ENCODE peak calls at places on chromosomes 4 and X, in ten cellular contexts. Z is neuronal stem cell; X is dorsolateral prefrontal cortex; F is astrocyte; B is heart right ventricle; C is body of pancreas; H is PC-3; I is naive thymus-derived CD4-positive, alpha-beta T cell; Y is ovary; O is H1. Q is an unnamed sample.

GRCh38 chrX:124592745-124593144 is 246.4 kb downstream of the SH2D1A start:
- DNase-seq in Y (no peak), B (no peak), Z (no peak), I (peak), C (no peak), O (no peak), F (no peak), X (no peak), H (no peak), Q (no peak)

GRCh38 chrX:72540318-72540717 is 32.3 kb downstream of the HDAC8 start:
- DNase-seq in O (no peak), X (no peak), H (peak), I (no peak), B (no peak), C (no peak), Y (no peak), Z (no peak), F (peak), Q (no peak)

GRCh38 chr4:75891611-75892010 is 10.6 kb downstream of the PPEF2 start:
- DNase-seq in B (no peak), Z (no peak), Y (no peak), C (no peak), I (no peak), F (no peak), H (no peak), X (no peak), O (no peak), Q (no peak)

GRCh38 chrX:119238557-119238956 is 2.5 kb downstream of the PGRMC1 start:
- DNase-seq in H (peak), I (no peak), O (no peak), B (no peak), C (no peak), Z (no peak), Y (no peak), F (peak), X (no peak), Q (no peak)

GRCh38 chr4:55608591-55608990 is 16.5 kb upstream of the PDCL2 start:
- DNase-seq in O (no peak), Y (no peak), I (no peak), Z (no peak), F (no peak), C (no peak), H (no peak), X (no peak), B (no peak), Q (no peak)

GRCh38 chrX:47321978-47322377 is 48.4 kb upstream of the ZNF157 start:
- DNase-seq in X (no peak), C (no peak), I (no peak), F (no peak), H (no peak), O (peak), Y (no peak), Z (peak), B (no peak), Q (no peak)

GRCh38 chr4:116702949-116703348 is 382.4 kb downstream of the TRAM1L1 start:
- DNase-seq in F (no peak), I (no peak), O (no peak), B (no peak), Y (no peak), C (no peak), H (peak), Z (no peak), X (no peak), Q (no peak)

GRCh38 chrX:102651968-102652744 is 873 bp downstream of the GPRASP1 start:
- DNase-seq in H (no peak), Z (no peak), I (peak), F (no peak), C (peak), O (peak), Y (peak), X (peak), B (no peak), Q (peak)

GRCh38 chrX:117407449-117408170 is 709.0 kb downstream of the KLHL13 start:
- DNase-seq in C (no peak), B (no peak), X (no peak), Y (no peak), H (peak), I (no peak), O (no peak), F (no peak), Z (no peak), Q (no peak)

GRCh38 chr4:7755529-7755928 is 184.1 kb downstream of the AFAP1 start:
- DNase-seq in I (no peak), B (peak), Y (no peak), F (no peak), O (no peak), Z (no peak), X (no peak), C (no peak), H (no peak), Q (no peak)

DNA sequence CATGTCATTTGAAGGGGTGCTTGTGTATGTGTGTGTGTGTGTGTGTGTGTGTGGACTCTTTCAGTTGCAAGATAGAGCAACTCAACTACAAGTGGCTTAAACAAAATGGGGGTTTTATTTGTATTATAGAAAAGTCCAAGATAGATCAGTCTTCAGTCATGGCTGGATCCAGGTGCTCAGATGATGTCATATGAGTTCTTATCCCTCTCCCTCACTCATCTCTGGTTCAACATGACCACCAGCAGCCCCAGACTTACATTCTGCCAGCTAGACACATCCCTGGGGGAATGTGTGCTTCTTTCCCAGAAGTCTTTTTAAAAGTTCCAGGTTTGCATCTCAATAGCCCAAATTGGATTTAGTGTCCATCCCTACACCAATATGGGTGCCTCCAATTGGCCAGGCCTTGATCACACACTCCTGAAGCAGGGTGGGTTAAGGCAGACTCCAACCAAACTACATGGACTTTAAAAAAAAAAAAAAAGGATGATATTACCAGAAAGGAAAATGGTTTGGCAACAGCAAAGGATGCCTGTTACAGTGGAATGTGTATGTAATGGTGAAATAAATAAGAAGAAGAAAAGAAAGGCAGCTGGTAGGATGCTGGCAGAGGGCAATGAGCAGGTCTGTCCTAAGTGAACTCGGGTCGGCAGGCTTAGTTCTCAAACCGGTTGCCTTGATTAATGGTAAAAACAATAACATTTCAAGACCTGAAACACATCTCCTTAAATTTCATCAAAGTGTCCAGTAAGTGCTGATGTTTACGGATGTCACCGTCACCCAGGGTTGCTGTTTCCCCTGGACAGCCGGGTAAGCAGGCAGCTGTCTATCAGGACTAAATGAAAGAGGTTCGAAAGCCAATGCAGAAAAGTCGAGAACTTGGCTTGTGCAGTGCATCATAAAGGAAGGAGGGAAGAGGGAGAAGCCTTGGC is 107.7 kb downstream of the SMIM20 start:
- DNase-seq in X (no peak), I (no peak), H (no peak), Z (no peak), O (no peak), C (no peak), F (peak), B (no peak), Y (no peak), Q (no peak)
- H3K27ac ChIP-seq in X (no peak), I (no peak), H (peak), Z (no peak), O (no peak), C (peak), F (peak), B (no peak), Y (no peak), Q (no peak)

GRCh38 chrX:67780694-67781109 is 236.9 kb downstream of the AR start:
- DNase-seq in F (peak), H (peak), X (no peak), C (peak), B (peak), O (no peak), Y (peak), I (no peak), Z (no peak), Q (peak)
- H3K27ac ChIP-seq in F (peak), H (no peak), X (peak), C (no peak), B (peak), O (no peak), Y (peak), I (no peak), Z (no peak), Q (peak)

GRCh38 chr4:103011378-103012025 is 8.0 kb downstream of the SLC9B1 start:
- DNase-seq in X (no peak), O (no peak), F (peak), Z (no peak), B (no peak), C (peak), I (no peak), Y (no peak), H (peak), Q (no peak)
- H3K27ac ChIP-seq in X (no peak), O (no peak), F (no peak), Z (no peak), B (no peak), C (peak), I (no peak), Y (peak), H (no peak), Q (peak)

DNA sequence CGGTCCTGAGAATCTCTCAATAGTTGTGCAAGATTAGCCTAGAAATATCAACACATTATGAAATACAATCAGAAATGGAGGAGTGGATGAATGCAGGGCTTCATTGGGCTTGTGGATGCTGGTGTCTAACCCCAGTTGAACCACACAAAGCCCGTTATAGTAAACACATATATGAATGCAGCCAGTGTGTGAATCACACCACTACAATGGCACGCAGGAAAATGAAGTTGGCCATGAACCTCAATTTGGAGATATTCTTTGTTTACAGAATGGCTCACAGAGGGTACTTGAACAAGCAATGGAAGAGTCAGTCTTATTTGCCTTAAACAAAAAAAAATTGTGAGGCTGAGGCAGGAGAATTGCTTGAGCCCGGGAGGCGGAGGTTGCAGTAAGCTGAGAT is 57.8 kb downstream of the SOD3 start:
- DNase-seq in Y (no peak), O (no peak), F (peak), B (no peak), H (peak), Z (no peak), I (no peak), C (no peak), X (no peak), Q (no peak)
- H3K27ac ChIP-seq in Y (no peak), O (no peak), F (no peak), B (no peak), H (peak), Z (no peak), I (no peak), C (no peak), X (no peak), Q (no peak)

GRCh38 chr4:26830016-26830415 is 30.6 kb upstream of the STIM2 start:
- DNase-seq in X (no peak), I (no peak), B (no peak), Y (no peak), Z (no peak), C (no peak), O (no peak), F (no peak), H (no peak), Q (no peak)

GRCh38 chr4:26827798-26828197 is 32.8 kb upstream of the STIM2 start:
- DNase-seq in B (no peak), Y (no peak), I (no peak), X (no peak), C (peak), F (no peak), O (no peak), Z (no peak), H (no peak), Q (no peak)

GRCh38 chr4:26826721-26827120 is 33.9 kb upstream of the STIM2 start:
- DNase-seq in O (no peak), B (no peak), F (no peak), C (peak), H (no peak), X (no peak), Y (peak), I (no peak), Z (no peak), Q (no peak)

GRCh38 chr4:26829018-26829417 is 31.6 kb upstream of the STIM2 start:
- DNase-seq in Z (no peak), O (no peak), B (no peak), I (no peak), F (no peak), H (no peak), C (no peak), Y (no peak), X (no peak), Q (no peak)

GRCh38 chr4:26830701-26831100 is 29.9 kb upstream of the STIM2 start:
- DNase-seq in F (no peak), O (no peak), Z (no peak), Y (no peak), H (no peak), I (no peak), B (no peak), C (no peak), X (no peak), Q (no peak)
- H3K27ac ChIP-seq in F (no peak), O (no peak), Z (no peak), Y (no peak), H (no peak), I (no peak), B (no peak), C (no peak), X (no peak), Q (no peak)

GRCh38 chr4:165761968-165762367 is 111.1 kb upstream of the TLL1 start:
- DNase-seq in H (no peak), O (no peak), F (peak), X (no peak), B (no peak), Z (no peak), I (no peak), C (no peak), Y (no peak), Q (no peak)
- H3K27ac ChIP-seq in H (no peak), O (no peak), F (no peak), X (no peak), B (no peak), Z (no peak), I (no peak), C (no peak), Y (no peak), Q (no peak)

DNA sequence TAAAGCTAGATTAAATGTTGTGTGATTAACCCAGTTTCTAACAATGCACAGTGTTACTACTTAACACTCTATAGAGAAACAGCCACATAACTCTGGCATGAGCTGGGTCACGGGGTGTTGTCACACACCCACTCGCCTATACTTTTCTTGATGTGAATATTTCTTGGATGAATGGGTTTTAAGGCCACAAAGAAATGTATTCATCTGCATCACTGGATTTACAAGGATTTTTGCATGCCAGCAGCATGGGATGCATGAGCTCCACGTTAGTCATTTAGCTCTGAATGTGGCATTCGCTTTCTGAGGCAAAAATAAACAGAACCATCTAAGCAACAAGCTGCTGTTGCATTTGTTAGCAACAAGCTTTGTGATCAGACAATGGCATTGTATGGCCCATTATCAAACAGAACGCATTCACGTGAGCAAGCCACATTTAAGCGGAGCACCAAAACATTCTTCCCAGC is 89.7 kb downstream of the LRP2BP start:
- DNase-seq in I (no peak), C (no peak), Y (no peak), F (peak), B (no peak), H (peak), X (no peak), Z (peak), O (no peak), Q (no peak)
- H3K27ac ChIP-seq in I (no peak), C (no peak), Y (no peak), F (peak), B (no peak), H (peak), X (peak), Z (peak), O (peak), Q (no peak)

DNA sequence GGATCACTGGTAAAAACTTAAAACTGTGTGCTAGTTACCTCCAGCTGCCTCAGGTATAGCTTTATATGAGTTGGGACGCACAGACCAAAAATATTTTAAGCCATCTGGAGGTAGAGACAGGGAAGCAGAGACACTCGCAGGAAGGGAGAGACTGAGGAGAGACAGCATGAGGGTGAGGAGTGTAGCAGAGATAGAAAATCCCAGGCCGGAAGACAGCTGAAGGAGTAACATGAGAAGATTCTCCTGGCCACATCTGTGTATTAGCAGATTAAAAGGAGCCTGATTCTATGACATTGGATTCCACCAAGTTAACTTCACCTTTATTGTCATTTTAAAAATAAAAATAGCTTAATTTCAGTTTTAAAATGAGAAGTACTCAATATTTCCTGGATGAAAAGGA is 84.3 kb downstream of the PDLIM5 start:
- DNase-seq in I (no peak), C (no peak), Z (no peak), X (no peak), Y (no peak), O (no peak), F (no peak), H (no peak), B (no peak), Q (no peak)
- H3K27ac ChIP-seq in I (no peak), C (no peak), Z (no peak), X (no peak), Y (no peak), O (no peak), F (no peak), H (no peak), B (peak), Q (peak)

DNA sequence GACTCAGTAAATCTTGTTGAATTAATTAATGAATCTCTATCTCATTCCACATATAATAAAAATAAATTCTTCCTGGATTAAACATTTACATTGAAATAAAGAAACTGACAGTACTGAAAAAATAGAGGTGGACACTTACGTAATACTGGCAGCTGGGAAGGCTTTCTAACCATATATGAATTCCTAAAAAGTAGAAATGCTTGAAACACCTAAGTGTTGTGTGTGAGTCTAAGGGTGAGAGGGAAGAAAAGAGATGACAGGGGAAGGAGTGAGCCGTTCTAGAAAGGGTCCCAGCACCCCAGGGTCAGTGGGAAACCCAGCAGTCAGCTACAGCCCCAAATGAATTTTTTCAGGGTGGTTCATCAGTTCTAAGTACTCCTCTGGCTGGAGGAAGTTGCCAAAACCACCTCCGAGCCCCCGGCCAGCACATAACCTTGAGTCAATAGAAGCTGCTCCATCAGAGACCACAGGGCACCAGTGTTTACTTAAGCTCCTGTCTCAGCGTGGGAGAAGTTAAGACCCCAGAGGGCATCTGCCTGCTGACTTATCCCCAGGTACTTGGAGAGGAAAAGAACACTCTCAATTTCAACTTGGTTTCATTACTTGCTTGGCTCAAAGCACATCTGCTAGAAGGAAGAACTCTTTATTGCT is 18.3 kb downstream of the GAB3 start:
- DNase-seq in Y (no peak), I (no peak), X (no peak), O (no peak), C (no peak), F (peak), B (no peak), Z (no peak), H (peak), Q (no peak)
- H3K27ac ChIP-seq in Y (no peak), I (no peak), X (no peak), O (no peak), C (peak), F (peak), B (peak), Z (no peak), H (peak), Q (peak)

GRCh38 chrX:148915474-148915873 is 415.1 kb downstream of the AFF2 start:
- DNase-seq in I (no peak), X (no peak), C (no peak), F (no peak), Z (no peak), O (no peak), B (no peak), Y (no peak), H (no peak), Q (no peak)

GRCh38 chrX:148914783-148915182 is 414.4 kb downstream of the AFF2 start:
- DNase-seq in Y (no peak), X (no peak), I (no peak), H (no peak), Z (no peak), C (no peak), O (no peak), B (no peak), F (peak), Q (no peak)
- H3K27ac ChIP-seq in Y (no peak), X (no peak), I (no peak), H (no peak), Z (no peak), C (no peak), O (no peak), B (no peak), F (no peak), Q (no peak)

Q was measured in right atrium auricular region.